ENCODE peak calls at places on chromosomes 13 and 19, in four cellular contexts. One of them, this sample, is unnamed.

GRCh38 chr19:4531562-4532165 is 3.4 kb downstream of the PLIN5 start:
- DNase-seq in neural crest cell: no peak
- DNase-seq in activated naive CD4-positive, alpha-beta T cell treated with Interleukin-2 at 50 U/mL for 16 hours: no peak
- DNase-seq in stimulated activated CD4-positive, alpha-beta T cell treated with anti-CD3 and anti-CD28 coated beads, Interleukin-2, amount 100 ng/mL, for 48 hours: no peak
- DNase-seq in this sample: no peak

GRCh38 chr19:29812080-29812880 is 489 bp downstream of the CCNE1 start:
- DNase-seq in neural crest cell: no peak
- DNase-seq in activated naive CD4-positive, alpha-beta T cell treated with Interleukin-2 at 50 U/mL for 16 hours: no peak
- DNase-seq in stimulated activated CD4-positive, alpha-beta T cell treated with anti-CD3 and anti-CD28 coated beads, Interleukin-2, amount 100 ng/mL, for 48 hours: no peak
- DNase-seq in this sample: peak

GRCh38 chr13:59774511-59774911 is 389.2 kb downstream of the DIAPH3 start:
- DNase-seq in neural crest cell: no peak
- DNase-seq in activated naive CD4-positive, alpha-beta T cell treated with Interleukin-2 at 50 U/mL for 16 hours: no peak
- DNase-seq in stimulated activated CD4-positive, alpha-beta T cell treated with anti-CD3 and anti-CD28 coated beads, Interleukin-2, amount 100 ng/mL, for 48 hours: no peak
- DNase-seq in this sample: no peak

GRCh38 chr19:42315024-42315423 is 1.9 kb downstream of the TMEM145 start:
- DNase-seq in neural crest cell: no peak
- DNase-seq in activated naive CD4-positive, alpha-beta T cell treated with Interleukin-2 at 50 U/mL for 16 hours: no peak
- DNase-seq in stimulated activated CD4-positive, alpha-beta T cell treated with anti-CD3 and anti-CD28 coated beads, Interleukin-2, amount 100 ng/mL, for 48 hours: no peak
- DNase-seq in this sample: no peak

GRCh38 chr13:58298556-58299135 is 667.1 kb downstream of the PCDH17 start:
- DNase-seq in neural crest cell: no peak
- DNase-seq in activated naive CD4-positive, alpha-beta T cell treated with Interleukin-2 at 50 U/mL for 16 hours: no peak
- DNase-seq in stimulated activated CD4-positive, alpha-beta T cell treated with anti-CD3 and anti-CD28 coated beads, Interleukin-2, amount 100 ng/mL, for 48 hours: no peak
- DNase-seq in this sample: no peak

GRCh38 chr13:33637978-33638743 is 179.8 kb upstream of the RFC3 start:
- DNase-seq in neural crest cell: no peak
- DNase-seq in activated naive CD4-positive, alpha-beta T cell treated with Interleukin-2 at 50 U/mL for 16 hours: no peak
- DNase-seq in stimulated activated CD4-positive, alpha-beta T cell treated with anti-CD3 and anti-CD28 coated beads, Interleukin-2, amount 100 ng/mL, for 48 hours: no peak
- DNase-seq in this sample: no peak

GRCh38 chr13:44368599-44369368 is 4.8 kb upstream of the SERP2 start:
- DNase-seq in neural crest cell: no peak
- DNase-seq in activated naive CD4-positive, alpha-beta T cell treated with Interleukin-2 at 50 U/mL for 16 hours: no peak
- DNase-seq in stimulated activated CD4-positive, alpha-beta T cell treated with anti-CD3 and anti-CD28 coated beads, Interleukin-2, amount 100 ng/mL, for 48 hours: no peak
- DNase-seq in this sample: no peak

GRCh38 chr19:33998739-33999345 is 173.5 kb upstream of the LSM14A start:
- DNase-seq in neural crest cell: no peak
- DNase-seq in activated naive CD4-positive, alpha-beta T cell treated with Interleukin-2 at 50 U/mL for 16 hours: no peak
- DNase-seq in stimulated activated CD4-positive, alpha-beta T cell treated with anti-CD3 and anti-CD28 coated beads, Interleukin-2, amount 100 ng/mL, for 48 hours: no peak
- DNase-seq in this sample: no peak

GRCh38 chr19:2436926-2437325 is 9.5 kb upstream of the TIMM13 start:
- DNase-seq in neural crest cell: no peak
- DNase-seq in activated naive CD4-positive, alpha-beta T cell treated with Interleukin-2 at 50 U/mL for 16 hours: no peak
- DNase-seq in stimulated activated CD4-positive, alpha-beta T cell treated with anti-CD3 and anti-CD28 coated beads, Interleukin-2, amount 100 ng/mL, for 48 hours: no peak
- DNase-seq in this sample: no peak

GRCh38 chr19:29525901-29526729 is at the start of gene VSTM2B:
- DNase-seq in neural crest cell: no peak
- DNase-seq in activated naive CD4-positive, alpha-beta T cell treated with Interleukin-2 at 50 U/mL for 16 hours: no peak
- DNase-seq in stimulated activated CD4-positive, alpha-beta T cell treated with anti-CD3 and anti-CD28 coated beads, Interleukin-2, amount 100 ng/mL, for 48 hours: no peak
- DNase-seq in this sample: no peak

GRCh38 chr13:54187461-54187860 is 1158.8 kb downstream of the OLFM4 start:
- DNase-seq in neural crest cell: no peak
- DNase-seq in activated naive CD4-positive, alpha-beta T cell treated with Interleukin-2 at 50 U/mL for 16 hours: no peak
- DNase-seq in stimulated activated CD4-positive, alpha-beta T cell treated with anti-CD3 and anti-CD28 coated beads, Interleukin-2, amount 100 ng/mL, for 48 hours: no peak
- DNase-seq in this sample: no peak

GRCh38 chr19:35741216-35741541 is 1.1 kb downstream of the IGFLR1 start:
- DNase-seq in neural crest cell: no peak
- DNase-seq in activated naive CD4-positive, alpha-beta T cell treated with Interleukin-2 at 50 U/mL for 16 hours: no peak
- DNase-seq in stimulated activated CD4-positive, alpha-beta T cell treated with anti-CD3 and anti-CD28 coated beads, Interleukin-2, amount 100 ng/mL, for 48 hours: no peak
- DNase-seq in this sample: no peak

GRCh38 chr19:38020331-38020730 is 113.3 kb downstream of the SIPA1L3 start:
- DNase-seq in neural crest cell: no peak
- DNase-seq in activated naive CD4-positive, alpha-beta T cell treated with Interleukin-2 at 50 U/mL for 16 hours: no peak
- DNase-seq in stimulated activated CD4-positive, alpha-beta T cell treated with anti-CD3 and anti-CD28 coated beads, Interleukin-2, amount 100 ng/mL, for 48 hours: no peak
- DNase-seq in this sample: no peak

GRCh38 chr19:54456423-54457373 is 6.9 kb downstream of the LENG9 start:
- DNase-seq in neural crest cell: no peak
- DNase-seq in activated naive CD4-positive, alpha-beta T cell treated with Interleukin-2 at 50 U/mL for 16 hours: no peak
- DNase-seq in stimulated activated CD4-positive, alpha-beta T cell treated with anti-CD3 and anti-CD28 coated beads, Interleukin-2, amount 100 ng/mL, for 48 hours: no peak
- DNase-seq in this sample: no peak

GRCh38 chr13:112885782-112886268 is 83.2 kb upstream of the MCF2L start:
- DNase-seq in neural crest cell: peak
- DNase-seq in activated naive CD4-positive, alpha-beta T cell treated with Interleukin-2 at 50 U/mL for 16 hours: no peak
- DNase-seq in stimulated activated CD4-positive, alpha-beta T cell treated with anti-CD3 and anti-CD28 coated beads, Interleukin-2, amount 100 ng/mL, for 48 hours: no peak
- DNase-seq in this sample: peak

GRCh38 chr13:97446448-97446847 is 12.5 kb downstream of the RAP2A start:
- DNase-seq in neural crest cell: no peak
- DNase-seq in activated naive CD4-positive, alpha-beta T cell treated with Interleukin-2 at 50 U/mL for 16 hours: no peak
- DNase-seq in stimulated activated CD4-positive, alpha-beta T cell treated with anti-CD3 and anti-CD28 coated beads, Interleukin-2, amount 100 ng/mL, for 48 hours: no peak
- DNase-seq in this sample: no peak

GRCh38 chr19:30028118-30028991 is 86.3 kb downstream of the URI1 start:
- DNase-seq in neural crest cell: no peak
- DNase-seq in activated naive CD4-positive, alpha-beta T cell treated with Interleukin-2 at 50 U/mL for 16 hours: no peak
- DNase-seq in stimulated activated CD4-positive, alpha-beta T cell treated with anti-CD3 and anti-CD28 coated beads, Interleukin-2, amount 100 ng/mL, for 48 hours: no peak
- DNase-seq in this sample: no peak

GRCh38 chr13:99132295-99132835 is 68.3 kb upstream of the UBAC2 start:
- DNase-seq in neural crest cell: no peak
- DNase-seq in activated naive CD4-positive, alpha-beta T cell treated with Interleukin-2 at 50 U/mL for 16 hours: no peak
- DNase-seq in stimulated activated CD4-positive, alpha-beta T cell treated with anti-CD3 and anti-CD28 coated beads, Interleukin-2, amount 100 ng/mL, for 48 hours: no peak
- DNase-seq in this sample: no peak

GRCh38 chr13:106114981-106115554 is 420.4 kb downstream of the EFNB2 start:
- DNase-seq in neural crest cell: no peak
- DNase-seq in activated naive CD4-positive, alpha-beta T cell treated with Interleukin-2 at 50 U/mL for 16 hours: no peak
- DNase-seq in stimulated activated CD4-positive, alpha-beta T cell treated with anti-CD3 and anti-CD28 coated beads, Interleukin-2, amount 100 ng/mL, for 48 hours: no peak
- DNase-seq in this sample: no peak

GRCh38 chr19:16902545-16902944 is 13.7 kb downstream of the F2RL3 start:
- DNase-seq in neural crest cell: no peak
- DNase-seq in activated naive CD4-positive, alpha-beta T cell treated with Interleukin-2 at 50 U/mL for 16 hours: no peak
- DNase-seq in stimulated activated CD4-positive, alpha-beta T cell treated with anti-CD3 and anti-CD28 coated beads, Interleukin-2, amount 100 ng/mL, for 48 hours: no peak
- DNase-seq in this sample: no peak

GRCh38 chr19:36796714-36796999 is 24.1 kb upstream of the ZNF850 start:
- DNase-seq in neural crest cell: no peak
- DNase-seq in activated naive CD4-positive, alpha-beta T cell treated with Interleukin-2 at 50 U/mL for 16 hours: no peak
- DNase-seq in stimulated activated CD4-positive, alpha-beta T cell treated with anti-CD3 and anti-CD28 coated beads, Interleukin-2, amount 100 ng/mL, for 48 hours: no peak
- DNase-seq in this sample: no peak

GRCh38 chr13:25085125-25085742 is 10.7 kb upstream of the PABPC3 start:
- DNase-seq in neural crest cell: peak
- DNase-seq in activated naive CD4-positive, alpha-beta T cell treated with Interleukin-2 at 50 U/mL for 16 hours: no peak
- DNase-seq in stimulated activated CD4-positive, alpha-beta T cell treated with anti-CD3 and anti-CD28 coated beads, Interleukin-2, amount 100 ng/mL, for 48 hours: peak
- DNase-seq in this sample: no peak

GRCh38 chr19:11279505-11280236 is 16.3 kb upstream of the TSPAN16 start:
- DNase-seq in neural crest cell: no peak
- DNase-seq in activated naive CD4-positive, alpha-beta T cell treated with Interleukin-2 at 50 U/mL for 16 hours: peak
- DNase-seq in stimulated activated CD4-positive, alpha-beta T cell treated with anti-CD3 and anti-CD28 coated beads, Interleukin-2, amount 100 ng/mL, for 48 hours: no peak
- DNase-seq in this sample: no peak

GRCh38 chr19:44912854-44913253 is 1.6 kb upstream of the APOC1 start:
- DNase-seq in neural crest cell: no peak
- DNase-seq in activated naive CD4-positive, alpha-beta T cell treated with Interleukin-2 at 50 U/mL for 16 hours: no peak
- DNase-seq in stimulated activated CD4-positive, alpha-beta T cell treated with anti-CD3 and anti-CD28 coated beads, Interleukin-2, amount 100 ng/mL, for 48 hours: no peak
- DNase-seq in this sample: peak

GRCh38 chr13:100209857-100210580 is 121.1 kb downstream of the PCCA start:
- DNase-seq in neural crest cell: no peak
- DNase-seq in activated naive CD4-positive, alpha-beta T cell treated with Interleukin-2 at 50 U/mL for 16 hours: no peak
- DNase-seq in stimulated activated CD4-positive, alpha-beta T cell treated with anti-CD3 and anti-CD28 coated beads, Interleukin-2, amount 100 ng/mL, for 48 hours: no peak
- DNase-seq in this sample: no peak

GRCh38 chr13:36059366-36059765 is 71.8 kb downstream of the DCLK1 start:
- DNase-seq in neural crest cell: no peak
- DNase-seq in activated naive CD4-positive, alpha-beta T cell treated with Interleukin-2 at 50 U/mL for 16 hours: no peak
- DNase-seq in stimulated activated CD4-positive, alpha-beta T cell treated with anti-CD3 and anti-CD28 coated beads, Interleukin-2, amount 100 ng/mL, for 48 hours: no peak
- DNase-seq in this sample: peak

GRCh38 chr19:33132021-33132420 is at the start of gene WDR88:
- DNase-seq in neural crest cell: no peak
- DNase-seq in activated naive CD4-positive, alpha-beta T cell treated with Interleukin-2 at 50 U/mL for 16 hours: no peak
- DNase-seq in stimulated activated CD4-positive, alpha-beta T cell treated with anti-CD3 and anti-CD28 coated beads, Interleukin-2, amount 100 ng/mL, for 48 hours: no peak
- DNase-seq in this sample: no peak

GRCh38 chr13:98349731-98350305 is 172.7 kb upstream of the RNF113B start:
- DNase-seq in neural crest cell: no peak
- DNase-seq in activated naive CD4-positive, alpha-beta T cell treated with Interleukin-2 at 50 U/mL for 16 hours: no peak
- DNase-seq in stimulated activated CD4-positive, alpha-beta T cell treated with anti-CD3 and anti-CD28 coated beads, Interleukin-2, amount 100 ng/mL, for 48 hours: no peak
- DNase-seq in this sample: no peak

GRCh38 chr13:112893570-112894422 is 75.2 kb upstream of the MCF2L start:
- DNase-seq in neural crest cell: peak
- DNase-seq in activated naive CD4-positive, alpha-beta T cell treated with Interleukin-2 at 50 U/mL for 16 hours: peak
- DNase-seq in stimulated activated CD4-positive, alpha-beta T cell treated with anti-CD3 and anti-CD28 coated beads, Interleukin-2, amount 100 ng/mL, for 48 hours: no peak
- DNase-seq in this sample: peak

GRCh38 chr13:30766957-30767603 is 31.7 kb downstream of the ALOX5AP start:
- DNase-seq in neural crest cell: no peak
- DNase-seq in activated naive CD4-positive, alpha-beta T cell treated with Interleukin-2 at 50 U/mL for 16 hours: peak
- DNase-seq in stimulated activated CD4-positive, alpha-beta T cell treated with anti-CD3 and anti-CD28 coated beads, Interleukin-2, amount 100 ng/mL, for 48 hours: no peak
- DNase-seq in this sample: no peak

GRCh38 chr19:46932346-46932745 is 71.5 kb downstream of the ARHGAP35 start:
- DNase-seq in neural crest cell: no peak
- DNase-seq in activated naive CD4-positive, alpha-beta T cell treated with Interleukin-2 at 50 U/mL for 16 hours: no peak
- DNase-seq in stimulated activated CD4-positive, alpha-beta T cell treated with anti-CD3 and anti-CD28 coated beads, Interleukin-2, amount 100 ng/mL, for 48 hours: no peak
- DNase-seq in this sample: no peak

GRCh38 chr19:29672933-29673336 is 7.7 kb downstream of the PLEKHF1 start:
- DNase-seq in neural crest cell: no peak
- DNase-seq in activated naive CD4-positive, alpha-beta T cell treated with Interleukin-2 at 50 U/mL for 16 hours: peak
- DNase-seq in stimulated activated CD4-positive, alpha-beta T cell treated with anti-CD3 and anti-CD28 coated beads, Interleukin-2, amount 100 ng/mL, for 48 hours: peak
- DNase-seq in this sample: no peak

GRCh38 chr13:114097893-114098688 is 34.3 kb downstream of the RASA3 start:
- DNase-seq in neural crest cell: no peak
- DNase-seq in activated naive CD4-positive, alpha-beta T cell treated with Interleukin-2 at 50 U/mL for 16 hours: no peak
- DNase-seq in stimulated activated CD4-positive, alpha-beta T cell treated with anti-CD3 and anti-CD28 coated beads, Interleukin-2, amount 100 ng/mL, for 48 hours: no peak
- DNase-seq in this sample: peak

GRCh38 chr13:46086985-46087384 is 17.8 kb downstream of the CPB2 start:
- DNase-seq in neural crest cell: no peak
- DNase-seq in activated naive CD4-positive, alpha-beta T cell treated with Interleukin-2 at 50 U/mL for 16 hours: no peak
- DNase-seq in stimulated activated CD4-positive, alpha-beta T cell treated with anti-CD3 and anti-CD28 coated beads, Interleukin-2, amount 100 ng/mL, for 48 hours: no peak
- DNase-seq in this sample: no peak